ENCODE peak calls at places on chromosomes 2 and 18, in seven cellular contexts. V is heart left ventricle, E is spleen, R is A549, Y is suprapubic skin, J is stomach, B is IMR-90. W is an unnamed sample.

GRCh38 chr2:64837116-64837704 is 152.0 kb upstream of the SLC1A4 start:
- DNase-seq in B (peak), Y (peak), E (no peak), R (peak), V (no peak), J (no peak), W (no peak)

GRCh38 chr18:8960740-8961657 is 141.5 kb upstream of the NDUFV2 start:
- DNase-seq in B (peak), J (no peak), R (peak), V (no peak), E (no peak), Y (no peak), W (no peak)

GRCh38 chr2:100136310-100136709 is 6.1 kb downstream of the AFF3 start:
- DNase-seq in E (no peak), R (no peak), B (no peak), J (no peak), V (no peak), Y (no peak), W (no peak)

GRCh38 chr2:121890041-121890440 is 134.6 kb downstream of the TSN start:
- DNase-seq in E (no peak), R (no peak), B (no peak), V (no peak), Y (no peak), J (no peak), W (no peak)

GRCh38 chr2:11573418-11574175 is 39.8 kb downstream of the GREB1 start:
- DNase-seq in V (no peak), Y (no peak), J (no peak), R (no peak), B (peak), E (peak), W (no peak)

GRCh38 chr18:44654555-44654954 is 26.1 kb upstream of the SETBP1 start:
- DNase-seq in R (peak), E (no peak), Y (no peak), V (no peak), B (peak), J (no peak), W (no peak)

GRCh38 chr2:234165421-234165820 is 114.9 kb downstream of the SPP2 start:
- DNase-seq in J (no peak), R (no peak), E (no peak), Y (no peak), V (no peak), B (peak), W (no peak)

GRCh38 chr2:25756444-25757022 is 83.2 kb upstream of the DTNB start:
- DNase-seq in Y (no peak), J (no peak), R (no peak), B (no peak), V (no peak), E (no peak), W (no peak)

GRCh38 chr2:176075476-176075875 is 8.3 kb downstream of the EVX2 start:
- DNase-seq in E (no peak), V (no peak), B (no peak), J (no peak), R (no peak), Y (no peak), W (no peak)

DNA sequence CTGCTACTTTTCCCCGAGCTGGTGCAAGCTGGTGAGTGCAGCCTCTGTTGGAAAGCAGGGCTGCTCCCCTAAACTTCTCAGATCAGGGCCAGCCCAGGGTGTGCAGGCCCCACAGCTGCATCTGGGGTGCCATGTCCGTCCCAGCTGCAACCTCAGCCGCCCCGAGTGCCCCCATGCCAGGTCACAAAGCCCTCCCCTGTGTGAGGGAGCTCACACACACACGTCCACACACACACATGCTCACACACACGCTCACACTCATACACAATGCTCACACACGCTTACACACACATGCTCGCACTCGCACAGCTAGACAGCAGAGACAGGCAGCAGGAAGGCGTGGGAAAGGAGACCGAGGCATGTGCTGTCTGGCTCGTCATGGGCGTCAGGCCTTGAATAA is 55.4 kb downstream of the ADI1 start:
- DNase-seq in J (no peak), Y (no peak), B (no peak), E (no peak), V (peak), R (no peak), W (no peak)
- TF ChIP-seq POLR2A in J (no peak), Y (no peak), B (no peak), E (no peak), V (no peak), R (no peak), W (no peak)

DNA sequence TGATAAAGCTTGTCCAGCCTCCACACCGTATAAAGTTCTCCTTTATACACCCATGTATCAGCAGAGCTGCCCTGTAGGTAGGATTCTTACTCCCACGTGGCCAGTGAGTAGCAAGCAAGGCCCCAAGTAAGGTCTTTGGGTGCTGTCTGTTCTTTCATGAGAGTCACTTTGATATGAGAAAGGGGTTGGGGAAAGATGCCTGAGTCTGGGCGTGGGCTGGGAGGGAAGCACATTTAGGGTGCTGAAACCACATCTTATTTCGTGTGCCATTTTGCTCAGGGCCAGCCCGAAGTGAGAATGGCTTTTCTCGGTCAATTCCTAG is 440 bp upstream of the ITPRIPL1 start:
- DNase-seq in J (no peak), V (no peak), E (no peak), Y (no peak), B (no peak), R (no peak), W (no peak)
- H3K4me3 ChIP-seq in J (peak), V (peak), E (peak), Y (peak), B (peak), R (no peak), W (peak)

DNA sequence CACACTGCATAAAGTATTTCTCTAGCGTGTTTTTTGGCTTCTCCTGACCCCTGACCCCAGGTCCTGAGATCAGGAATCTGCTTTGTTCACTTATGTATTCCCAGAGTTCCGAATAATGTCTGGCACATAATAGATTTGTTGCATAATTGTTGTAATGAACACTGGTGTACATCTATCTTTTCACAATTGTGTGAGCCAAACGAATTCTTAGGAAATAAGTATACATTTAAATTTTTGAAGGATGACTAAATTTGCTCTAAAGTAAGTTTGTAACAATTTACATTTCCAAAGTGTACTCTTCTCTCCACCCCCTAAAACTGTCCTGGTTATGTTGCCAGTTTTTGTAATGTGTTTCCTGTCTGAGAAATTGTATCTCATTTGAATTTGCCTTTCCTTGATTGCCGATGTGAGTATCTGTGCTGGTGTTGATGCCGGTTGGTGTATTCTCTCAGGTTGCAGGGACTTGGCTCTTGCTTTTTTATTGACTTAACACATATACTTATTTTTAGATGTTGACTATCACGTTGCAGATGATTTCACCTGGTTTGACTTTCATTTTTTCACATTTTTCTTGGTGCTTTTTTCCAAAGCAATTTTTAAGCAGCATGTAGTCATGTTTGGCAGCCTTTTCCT is 16.1 kb upstream of the FARP2 start:
- DNase-seq in R (no peak), B (peak), V (no peak), E (no peak), J (no peak), Y (no peak), W (no peak)
- H3K27ac ChIP-seq in R (no peak), B (peak), V (no peak), E (peak), J (no peak), Y (no peak), W (no peak)

DNA sequence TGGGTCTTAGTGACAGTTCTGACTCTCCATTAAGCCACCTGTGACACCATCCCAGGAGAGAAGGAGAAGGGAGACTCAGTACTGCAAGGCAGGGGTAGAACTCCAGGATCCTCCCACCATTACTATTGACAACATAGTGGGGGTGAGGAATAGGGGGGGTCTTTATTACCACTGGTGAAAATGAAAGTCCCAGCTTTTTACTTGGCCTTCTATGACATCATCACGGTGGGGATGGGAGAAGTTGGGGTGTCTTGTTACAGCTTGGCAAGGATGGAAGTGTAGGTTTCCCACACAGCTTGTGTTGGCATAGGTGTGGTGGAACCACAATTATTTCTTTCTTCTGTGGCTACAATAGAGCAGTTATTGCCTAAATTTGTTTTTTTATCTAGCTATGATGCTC is 203.9 kb upstream of the DTNA start:
- DNase-seq in B (no peak), J (no peak), Y (no peak), E (no peak), R (no peak), V (no peak), W (no peak)
- TF ChIP-seq POLR2A in B (no peak), J (no peak), Y (no peak), E (no peak), R (no peak), V (no peak), W (no peak)

DNA sequence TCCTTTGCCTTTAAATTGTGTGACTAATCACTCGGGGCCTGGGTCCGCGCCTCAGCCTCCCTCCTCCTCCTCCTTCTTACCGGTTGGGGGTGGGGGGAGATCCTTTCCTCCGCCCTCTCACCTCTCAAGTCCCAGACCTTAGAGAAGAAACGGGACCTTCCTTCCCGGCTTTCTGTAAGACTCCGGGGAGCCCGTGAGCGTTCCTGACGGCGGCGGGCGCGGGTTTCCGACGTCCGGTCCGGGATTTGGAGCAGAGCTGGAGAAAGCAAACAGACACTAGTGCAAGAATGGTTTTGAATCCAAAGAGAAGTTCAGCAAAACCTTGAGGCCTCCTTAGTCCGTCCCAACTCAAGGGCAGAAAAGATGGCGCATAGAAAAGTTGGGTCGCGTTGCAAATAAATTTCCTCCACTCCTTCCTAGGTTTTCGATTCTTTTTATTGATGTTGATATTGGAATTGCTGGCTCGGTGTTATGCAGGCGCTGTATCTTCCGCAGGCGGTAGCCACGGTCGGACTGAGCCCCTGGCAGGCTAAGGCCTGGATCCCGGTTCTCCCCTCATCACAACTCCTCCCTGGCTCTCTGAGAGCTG is 2.0 kb downstream of the DLX1 start:
- DNase-seq in V (peak), R (no peak), B (no peak), J (no peak), E (no peak), Y (no peak), W (peak)
- H3K4me3 ChIP-seq in V (no peak), R (no peak), B (no peak), J (no peak), E (no peak), Y (peak), W (no peak)

GRCh38 chr2:16161085-16161565 is 220.8 kb downstream of the MYCN start:
- DNase-seq in J (no peak), Y (no peak), B (no peak), V (no peak), E (no peak), R (no peak), W (no peak)
- H3K27ac ChIP-seq in J (no peak), Y (no peak), B (no peak), V (no peak), E (no peak), R (no peak), W (no peak)

GRCh38 chr2:240820014-240820606 is at the start of gene KIF1A:
- DNase-seq in J (peak), V (peak), R (no peak), Y (no peak), E (peak), B (no peak), W (no peak)
- TF ChIP-seq POLR2A in J (no peak), V (no peak), R (no peak), Y (no peak), E (no peak), B (no peak), W (no peak)

DNA sequence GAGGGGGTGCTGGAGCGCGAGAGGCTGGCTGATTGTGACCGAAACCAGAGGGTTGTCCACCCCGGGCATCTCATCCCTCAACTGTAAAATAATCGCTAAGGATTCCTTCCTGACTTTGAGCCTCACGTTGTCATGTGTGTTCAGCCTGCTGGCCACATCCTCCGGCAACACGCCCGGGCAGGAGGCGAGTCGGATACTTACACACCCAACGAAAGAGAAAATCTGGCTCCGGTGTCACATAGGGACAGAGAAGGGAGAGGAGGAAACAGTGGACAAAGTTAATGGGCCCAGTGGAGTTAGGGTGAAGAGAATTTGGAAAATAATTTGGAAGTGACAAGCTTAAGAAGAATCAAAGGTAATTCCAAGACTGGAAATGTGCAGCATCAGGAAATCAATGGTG is 2.4 kb downstream of the TLX2 start:
- DNase-seq in V (no peak), R (no peak), E (no peak), B (no peak), J (no peak), Y (no peak), W (no peak)
- H3K4me3 ChIP-seq in V (peak), R (no peak), E (peak), B (no peak), J (no peak), Y (peak), W (no peak)

DNA sequence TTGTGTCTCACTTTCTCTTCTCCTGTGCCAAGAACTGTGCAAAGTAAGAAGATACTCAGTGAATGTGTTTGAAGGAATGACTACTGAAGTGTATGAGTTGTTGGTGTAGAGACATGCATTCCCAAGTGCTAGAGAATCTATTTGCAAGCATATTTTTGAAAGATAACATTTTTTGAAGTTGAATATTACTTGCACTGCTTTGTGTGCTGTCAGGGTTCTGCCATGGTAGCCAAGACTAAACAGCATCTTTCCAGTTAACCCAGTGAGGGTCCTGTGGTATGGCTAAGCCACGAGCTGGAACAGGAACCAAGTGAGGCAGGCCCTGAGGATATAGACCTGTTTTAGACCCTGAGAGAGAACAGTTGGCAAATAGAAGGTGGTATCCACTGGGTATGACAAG is 35.2 kb upstream of the EFEMP1 start:
- DNase-seq in B (no peak), J (no peak), E (no peak), R (no peak), Y (no peak), V (no peak), W (no peak)
- H3K27ac ChIP-seq in B (no peak), J (no peak), E (no peak), R (peak), Y (no peak), V (no peak), W (peak)

DNA sequence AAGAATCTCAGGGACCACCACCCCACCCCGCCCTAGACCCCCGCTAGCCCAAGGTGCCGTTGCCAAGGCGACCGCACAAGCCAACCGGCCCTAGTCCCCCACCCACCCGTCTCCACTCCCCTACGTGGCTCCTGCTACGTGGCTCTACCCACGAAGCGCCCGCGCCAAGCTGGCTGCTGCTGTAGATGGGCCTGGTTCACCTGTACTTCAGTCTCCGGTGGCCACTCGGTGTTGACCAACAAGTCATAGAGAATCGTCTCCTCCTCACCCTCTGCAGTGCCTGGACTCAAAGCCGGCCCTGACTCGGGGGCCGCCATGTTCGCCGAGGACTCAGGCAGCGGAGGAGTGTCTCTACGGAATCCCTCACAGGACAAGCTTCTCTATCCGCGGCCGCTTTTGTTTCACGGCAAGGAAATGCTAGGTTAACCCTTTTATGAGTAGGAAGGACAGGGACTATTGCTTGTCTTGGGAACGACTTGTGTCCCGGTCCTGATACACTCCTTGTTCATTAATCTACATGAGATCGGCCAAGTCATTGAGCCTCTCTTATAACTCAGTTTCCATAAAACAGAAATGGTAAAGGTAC is at the start of gene NBAS:
- DNase-seq in Y (peak), E (peak), R (peak), B (peak), J (peak), V (peak), W (peak)
- TF ChIP-seq POLR2A in Y (no peak), E (no peak), R (peak), B (peak), J (no peak), V (no peak), W (peak)